ENCODE peak calls at places on chromosome 4, in nine cellular contexts. X is NCI-H345; S is pancreas; G is H4; M is HS-5; Q is activated CD8-positive, alpha-beta memory T cell treated with anti-CD3 and anti-CD28 coated beads for 1 hour; Y is activated naive CD4-positive, alpha-beta T cell; A is NCI-H2081 treated with DMSO at 0.1 percent for 48 hours; R is COR-L47. U is an unnamed sample.

GRCh38 chr4:59091376-59092142 is 1981.4 kb upstream of the IGFBP7 start:
- DNase-seq in X (no peak), S (no peak), R (no peak), Y (no peak), G (no peak), A (no peak), M (no peak), Q (no peak), U (no peak)

GRCh38 chr4:117793786-117794369 is 240.4 kb upstream of the NDST3 start:
- DNase-seq in Q (no peak), Y (no peak), A (no peak), X (no peak), M (no peak), G (no peak), S (no peak), R (no peak), U (no peak)

GRCh38 chr4:146545102-146545501 is 23.4 kb upstream of the SLC10A7 start:
- DNase-seq in Q (no peak), R (peak), X (no peak), S (no peak), A (no peak), G (no peak), Y (no peak), M (peak), U (no peak)

GRCh38 chr4:105088110-105088879 is 58.4 kb upstream of the TET2 start:
- DNase-seq in S (no peak), A (no peak), Q (no peak), X (no peak), Y (no peak), G (peak), R (no peak), M (peak), U (peak)

GRCh38 chr4:137125011-137125410 is 407.3 kb downstream of the PCDH18 start:
- DNase-seq in A (no peak), S (no peak), G (peak), Y (no peak), R (no peak), M (peak), X (no peak), Q (no peak), U (peak)

GRCh38 chr4:128225148-128225547 is 62.5 kb downstream of the PGRMC2 start:
- DNase-seq in G (peak), Q (no peak), Y (no peak), X (no peak), S (no peak), R (no peak), A (no peak), M (peak), U (peak)

GRCh38 chr4:61200195-61200990 is at the start of gene ADGRL3:
- DNase-seq in G (no peak), M (no peak), S (no peak), Y (no peak), X (peak), Q (no peak), R (peak), A (peak), U (peak)

GRCh38 chr4:152016325-152016665 is 255.5 kb upstream of the GATB start:
- DNase-seq in R (no peak), A (no peak), G (no peak), S (no peak), M (no peak), Y (no peak), X (no peak), Q (no peak), U (no peak)

GRCh38 chr4:182716207-182716606 is 201.0 kb downstream of the DCTD start:
- DNase-seq in X (no peak), G (no peak), R (no peak), Q (no peak), Y (no peak), S (no peak), A (no peak), M (no peak), U (no peak)

GRCh38 chr4:38377195-38377594 is 286.8 kb upstream of the KLF3 start:
- DNase-seq in M (no peak), Y (no peak), Q (no peak), G (no peak), S (no peak), A (no peak), X (no peak), R (no peak), U (no peak)

GRCh38 chr4:1201851-1202525 is 29.6 kb upstream of the SPON2 start:
- DNase-seq in Q (peak), R (no peak), G (no peak), X (no peak), Y (no peak), S (no peak), M (no peak), A (no peak), U (no peak)

GRCh38 chr4:22744478-22745062 is 51.8 kb downstream of the GBA3 start:
- DNase-seq in X (no peak), A (no peak), R (no peak), S (no peak), M (no peak), Y (no peak), Q (no peak), G (no peak), U (no peak)

GRCh38 chr4:102684605-102685052 is 76.1 kb downstream of the MANBA start:
- DNase-seq in Y (no peak), R (no peak), X (no peak), G (peak), Q (no peak), S (no peak), M (no peak), A (no peak), U (peak)

GRCh38 chr4:158610790-158611189 is 60.9 kb downstream of the C4orf46 start:
- DNase-seq in R (no peak), M (no peak), Y (no peak), X (no peak), A (no peak), S (no peak), G (no peak), Q (no peak), U (peak)

GRCh38 chr4:48042979-48043461 is 26.4 kb downstream of the NIPAL1 start:
- DNase-seq in S (no peak), Y (no peak), X (no peak), R (no peak), Q (no peak), A (no peak), G (peak), M (no peak), U (no peak)

GRCh38 chr4:38449506-38450174 is 214.4 kb upstream of the KLF3 start:
- DNase-seq in S (peak), G (no peak), A (no peak), M (peak), R (no peak), Q (no peak), Y (no peak), X (no peak), U (no peak)

GRCh38 chr4:8838911-8839431 is 32.7 kb downstream of the HMX1 start:
- DNase-seq in Y (no peak), A (no peak), S (no peak), G (no peak), Q (no peak), M (no peak), X (no peak), R (no peak), U (no peak)

U was measured in MG63.